ENCODE peak calls at places on chromosomes 3 and 15, in six cellular contexts. One of them, this sample, is unnamed. For H3K4me1, the result is how much of the 10 kb centered on the place peaks cover.

GRCh38 chr3:98021821-98022220 is 13.3 kb downstream of the GABRR3 start:
- DNase-seq in ovary: no peak
- DNase-seq in K562: no peak
- DNase-seq in uterus: no peak
- DNase-seq in CD8-positive, alpha-beta T cell: no peak
- DNase-seq in A673: no peak
- DNase-seq in this sample: no peak

GRCh38 chr3:148158210-148158609 is 539.5 kb upstream of the AGTR1 start:
- DNase-seq in ovary: no peak
- DNase-seq in K562: no peak
- DNase-seq in uterus: no peak
- DNase-seq in CD8-positive, alpha-beta T cell: no peak
- DNase-seq in A673: peak
- DNase-seq in this sample: peak

GRCh38 chr3:160921020-160921635 is 165.1 kb downstream of the PPM1L start:
- DNase-seq in ovary: no peak
- DNase-seq in K562: peak
- DNase-seq in uterus: no peak
- DNase-seq in CD8-positive, alpha-beta T cell: no peak
- DNase-seq in A673: peak
- DNase-seq in this sample: no peak

GRCh38 chr3:60313382-60313781 is 937.9 kb downstream of the FHIT start:
- DNase-seq in ovary: no peak
- DNase-seq in K562: no peak
- DNase-seq in uterus: no peak
- DNase-seq in CD8-positive, alpha-beta T cell: no peak
- DNase-seq in A673: no peak
- DNase-seq in this sample: no peak

GRCh38 chr3:8852511-8852910 is 83.1 kb upstream of the OXTR start:
- DNase-seq in ovary: no peak
- DNase-seq in K562: no peak
- DNase-seq in uterus: no peak
- DNase-seq in CD8-positive, alpha-beta T cell: no peak
- DNase-seq in A673: no peak
- DNase-seq in this sample: no peak

GRCh38 chr3:186746008-186746407 is 28.8 kb downstream of the KNG1 start:
- DNase-seq in ovary: no peak
- DNase-seq in K562: peak
- DNase-seq in uterus: no peak
- DNase-seq in CD8-positive, alpha-beta T cell: no peak
- DNase-seq in A673: peak
- DNase-seq in this sample: peak

GRCh38 chr3:157001561-157001960 is 158.4 kb downstream of the CCNL1 start:
- DNase-seq in ovary: no peak
- DNase-seq in K562: no peak
- DNase-seq in uterus: no peak
- DNase-seq in CD8-positive, alpha-beta T cell: no peak
- DNase-seq in A673: no peak
- DNase-seq in this sample: no peak

GRCh38 chr3:143973352-143974021 is 1.9 kb downstream of the DIPK2A start:
- DNase-seq in ovary: no peak
- DNase-seq in K562: peak
- DNase-seq in uterus: no peak
- DNase-seq in CD8-positive, alpha-beta T cell: no peak
- DNase-seq in A673: no peak
- DNase-seq in this sample: peak

GRCh38 chr3:58071480-58071971 is 63.3 kb downstream of the FLNB start:
- DNase-seq in ovary: no peak
- DNase-seq in K562: no peak
- DNase-seq in uterus: no peak
- DNase-seq in CD8-positive, alpha-beta T cell: no peak
- DNase-seq in A673: no peak
- DNase-seq in this sample: no peak

GRCh38 chr15:28881600-28881999 is 4.2 kb upstream of the APBA2 start:
- DNase-seq in ovary: no peak
- DNase-seq in K562: no peak
- DNase-seq in uterus: no peak
- DNase-seq in CD8-positive, alpha-beta T cell: no peak
- DNase-seq in A673: no peak
- DNase-seq in this sample: no peak

GRCh38 chr3:50314816-50315215 is 7.7 kb downstream of the HYAL2 start:
- DNase-seq in ovary: no peak
- DNase-seq in K562: no peak
- DNase-seq in uterus: no peak
- DNase-seq in CD8-positive, alpha-beta T cell: no peak
- DNase-seq in A673: no peak
- DNase-seq in this sample: no peak

GRCh38 chr3:56931816-56932215 is 128.6 kb upstream of the SPATA12 start:
- DNase-seq in ovary: no peak
- DNase-seq in K562: no peak
- DNase-seq in uterus: no peak
- DNase-seq in CD8-positive, alpha-beta T cell: no peak
- DNase-seq in A673: no peak
- DNase-seq in this sample: no peak

GRCh38 chr3:15651396-15651795 is 49.9 kb downstream of the BTD start:
- DNase-seq in ovary: no peak
- DNase-seq in K562: no peak
- DNase-seq in uterus: no peak
- DNase-seq in CD8-positive, alpha-beta T cell: no peak
- DNase-seq in A673: no peak
- DNase-seq in this sample: no peak

DNA sequence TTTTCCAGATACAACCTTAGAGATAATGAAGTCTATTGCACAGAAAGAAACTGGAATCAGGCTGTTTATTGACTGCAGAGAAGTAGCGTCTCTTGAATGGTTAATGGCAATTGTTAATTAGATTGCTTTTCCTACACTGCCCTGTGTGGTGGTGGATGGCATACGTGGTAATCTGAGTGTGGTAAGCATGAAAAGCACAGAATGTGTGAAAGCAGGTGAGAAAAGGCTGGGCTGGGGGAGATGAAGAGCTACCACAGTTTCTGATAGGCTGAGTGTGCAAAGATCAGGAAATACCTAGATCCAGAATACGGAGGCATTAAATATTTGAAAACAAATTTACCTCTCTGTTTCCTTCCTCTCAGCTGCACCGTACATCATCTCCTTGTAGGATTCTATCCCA is 486.3 kb upstream of the TBL1XR1 start:
- DNase-seq in ovary: no peak
- DNase-seq in K562: no peak
- DNase-seq in uterus: no peak
- DNase-seq in CD8-positive, alpha-beta T cell: no peak
- DNase-seq in A673: no peak
- DNase-seq in this sample: no peak
- H3K4me1 ChIP-seq in ovary: under half
- H3K4me1 ChIP-seq in K562: under half
- H3K4me1 ChIP-seq in uterus: under half
- H3K4me1 ChIP-seq in CD8-positive, alpha-beta T cell: under half
- H3K4me1 ChIP-seq in A673: under half
- H3K4me1 ChIP-seq in this sample: under half

GRCh38 chr3:195847061-195847950 is 35.6 kb upstream of the MUC4 start:
- DNase-seq in ovary: no peak
- DNase-seq in K562: no peak
- DNase-seq in uterus: no peak
- DNase-seq in CD8-positive, alpha-beta T cell: no peak
- DNase-seq in A673: no peak
- DNase-seq in this sample: no peak
- H3K4me1 ChIP-seq in ovary: under half
- H3K4me1 ChIP-seq in K562: under half
- H3K4me1 ChIP-seq in uterus: under half
- H3K4me1 ChIP-seq in CD8-positive, alpha-beta T cell: under half
- H3K4me1 ChIP-seq in A673: under half
- H3K4me1 ChIP-seq in this sample: under half

DNA sequence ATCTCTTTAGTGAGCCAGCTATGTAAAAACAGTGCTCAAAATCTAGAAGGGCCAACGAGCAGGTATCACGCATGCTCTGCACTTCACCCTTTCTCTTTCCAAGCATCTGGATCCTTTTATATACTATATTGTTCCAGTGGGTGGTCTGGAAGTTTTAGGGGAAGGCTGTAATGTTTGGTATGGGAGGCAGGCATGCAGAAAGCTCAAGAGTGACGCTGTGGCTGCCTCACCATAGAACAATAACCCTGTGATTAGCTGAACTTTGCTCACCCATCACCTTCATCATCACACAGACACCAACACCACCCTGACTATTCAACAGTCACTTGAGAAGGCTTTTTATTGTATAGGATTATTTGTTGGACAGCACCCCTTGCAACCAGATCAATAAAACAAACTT is 81.6 kb downstream of the FBN1 start:
- DNase-seq in ovary: no peak
- DNase-seq in K562: no peak
- DNase-seq in uterus: no peak
- DNase-seq in CD8-positive, alpha-beta T cell: no peak
- DNase-seq in A673: no peak
- DNase-seq in this sample: no peak
- H3K4me1 ChIP-seq in ovary: under half
- H3K4me1 ChIP-seq in K562: under half
- H3K4me1 ChIP-seq in uterus: under half
- H3K4me1 ChIP-seq in CD8-positive, alpha-beta T cell: under half
- H3K4me1 ChIP-seq in A673: under half
- H3K4me1 ChIP-seq in this sample: under half

GRCh38 chr3:185549651-185550111 is 2.7 kb downstream of the LIPH start:
- DNase-seq in ovary: no peak
- DNase-seq in K562: no peak
- DNase-seq in uterus: no peak
- DNase-seq in CD8-positive, alpha-beta T cell: no peak
- DNase-seq in A673: peak
- DNase-seq in this sample: no peak
- H3K4me1 ChIP-seq in ovary: under half
- H3K4me1 ChIP-seq in K562: under half
- H3K4me1 ChIP-seq in uterus: under half
- H3K4me1 ChIP-seq in CD8-positive, alpha-beta T cell: under half
- H3K4me1 ChIP-seq in A673: under half
- H3K4me1 ChIP-seq in this sample: under half

DNA sequence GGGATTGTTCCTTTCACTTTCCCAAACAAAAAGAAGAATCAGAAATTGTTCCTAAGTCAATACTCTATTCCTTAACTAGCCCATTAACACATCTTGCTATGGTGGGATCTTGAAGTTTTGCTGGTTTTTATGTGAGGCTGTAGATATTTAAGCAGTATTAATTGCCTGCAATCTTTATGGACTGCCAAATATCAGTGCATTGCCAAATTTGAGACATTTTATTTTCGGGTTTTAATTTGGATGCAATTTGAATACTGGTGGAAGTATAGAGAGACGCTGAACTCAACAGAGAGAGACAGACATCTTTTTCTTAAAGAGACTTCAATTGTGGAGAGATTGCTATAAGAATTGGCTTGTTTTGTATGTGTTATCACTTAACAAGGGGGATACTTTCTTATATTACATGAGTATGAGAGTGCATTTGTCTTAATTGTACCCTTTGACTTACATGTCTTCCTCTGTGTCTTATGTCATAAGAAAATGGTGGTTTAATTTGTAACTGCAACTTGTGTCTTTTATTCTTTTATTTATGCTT is 10.0 kb downstream of the CADM2 start:
- DNase-seq in ovary: no peak
- DNase-seq in K562: no peak
- DNase-seq in uterus: no peak
- DNase-seq in CD8-positive, alpha-beta T cell: no peak
- DNase-seq in A673: no peak
- DNase-seq in this sample: no peak
- H3K4me1 ChIP-seq in ovary: under half
- H3K4me1 ChIP-seq in K562: under half
- H3K4me1 ChIP-seq in uterus: under half
- H3K4me1 ChIP-seq in CD8-positive, alpha-beta T cell: under half
- H3K4me1 ChIP-seq in A673: under half
- H3K4me1 ChIP-seq in this sample: under half

DNA sequence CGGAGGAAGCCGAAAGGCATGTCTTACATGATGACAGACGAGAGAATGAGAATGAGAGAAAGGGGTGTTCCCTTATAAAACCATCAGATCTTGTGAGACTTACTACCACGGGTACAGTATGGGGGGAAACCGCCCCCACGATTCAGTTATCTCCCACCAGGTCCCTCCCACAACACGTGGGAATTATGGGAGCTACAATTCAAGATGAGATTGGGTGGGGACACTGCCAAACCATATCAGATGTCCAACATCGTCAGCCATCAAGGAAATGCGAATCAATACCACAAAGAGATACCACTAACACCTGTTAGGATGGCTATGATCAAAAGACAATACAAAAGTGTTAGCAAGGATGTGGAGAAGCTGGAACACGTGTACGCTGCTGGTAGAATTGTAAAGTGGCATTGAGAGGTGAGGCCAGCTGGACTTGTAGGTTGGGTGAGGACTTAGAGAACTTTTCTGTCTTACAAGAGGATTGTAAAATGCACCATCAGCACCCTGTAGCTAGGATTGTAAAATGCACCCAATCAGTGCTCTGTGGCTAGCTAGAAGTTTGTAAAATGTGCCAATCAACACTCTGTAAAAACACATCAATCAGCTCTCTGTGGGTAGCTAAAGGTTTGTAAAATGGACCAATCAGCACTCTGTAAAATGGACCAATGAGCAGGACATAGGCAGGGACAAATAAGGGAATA is 37.5 kb downstream of the VGLL4 start:
- DNase-seq in ovary: no peak
- DNase-seq in K562: no peak
- DNase-seq in uterus: no peak
- DNase-seq in CD8-positive, alpha-beta T cell: no peak
- DNase-seq in A673: no peak
- DNase-seq in this sample: no peak
- H3K4me1 ChIP-seq in ovary: under half
- H3K4me1 ChIP-seq in K562: under half
- H3K4me1 ChIP-seq in uterus: under half
- H3K4me1 ChIP-seq in CD8-positive, alpha-beta T cell: under half
- H3K4me1 ChIP-seq in A673: half or more
- H3K4me1 ChIP-seq in this sample: under half

GRCh38 chr3:134801204-134801958 is 6.3 kb downstream of the EPHB1 start:
- DNase-seq in ovary: no peak
- DNase-seq in K562: no peak
- DNase-seq in uterus: no peak
- DNase-seq in CD8-positive, alpha-beta T cell: no peak
- DNase-seq in A673: no peak
- DNase-seq in this sample: no peak

GRCh38 chr3:134804508-134805480 is 9.7 kb downstream of the EPHB1 start:
- DNase-seq in ovary: no peak
- DNase-seq in K562: no peak
- DNase-seq in uterus: no peak
- DNase-seq in CD8-positive, alpha-beta T cell: no peak
- DNase-seq in A673: no peak
- DNase-seq in this sample: no peak

GRCh38 chr3:134802428-134803050 is 7.5 kb downstream of the EPHB1 start:
- DNase-seq in ovary: no peak
- DNase-seq in K562: no peak
- DNase-seq in uterus: no peak
- DNase-seq in CD8-positive, alpha-beta T cell: no peak
- DNase-seq in A673: no peak
- DNase-seq in this sample: no peak

GRCh38 chr3:134803051-134803505 is 8.0 kb downstream of the EPHB1 start:
- DNase-seq in ovary: no peak
- DNase-seq in K562: no peak
- DNase-seq in uterus: no peak
- DNase-seq in CD8-positive, alpha-beta T cell: no peak
- DNase-seq in A673: no peak
- DNase-seq in this sample: no peak

GRCh38 chr3:134803652-134804051 is 8.6 kb downstream of the EPHB1 start:
- DNase-seq in ovary: no peak
- DNase-seq in K562: no peak
- DNase-seq in uterus: no peak
- DNase-seq in CD8-positive, alpha-beta T cell: no peak
- DNase-seq in A673: no peak
- DNase-seq in this sample: no peak
- H3K4me1 ChIP-seq in ovary: under half
- H3K4me1 ChIP-seq in K562: under half
- H3K4me1 ChIP-seq in uterus: under half
- H3K4me1 ChIP-seq in CD8-positive, alpha-beta T cell: under half
- H3K4me1 ChIP-seq in A673: under half
- H3K4me1 ChIP-seq in this sample: under half